ENCODE peak calls at places on chromosome 1, in nine cellular contexts. F, O, K, W, S, J, Q, G and H are unnamed samples.

GRCh38 chr1:66282343-66282852 is 251.6 kb upstream of the SGIP1 start:
- DNase-seq in F (peak), O (peak), K (peak), W (no peak), S (peak), J (no peak), Q (no peak), G (no peak), H (peak)

GRCh38 chr1:67801903-67802302 is 31.4 kb downstream of the GNG12 start:
- DNase-seq in F (no peak), O (peak), K (no peak), W (no peak), S (no peak), J (no peak), Q (no peak), G (no peak), H (peak)

GRCh38 chr1:111592389-111593361 is 26.9 kb upstream of the RAP1A start:
- DNase-seq in F (peak), O (peak), K (peak), W (no peak), S (no peak), J (no peak), Q (no peak), G (peak), H (peak)

GRCh38 chr1:110477445-110477957 is 26.6 kb downstream of the PROK1 start:
- DNase-seq in F (no peak), O (no peak), K (no peak), W (peak), S (peak), J (no peak), Q (peak), G (no peak), H (no peak)

GRCh38 chr1:1291023-1291528 is 10.8 kb downstream of the SCNN1D start:
- DNase-seq in F (no peak), O (no peak), K (no peak), W (no peak), S (no peak), J (no peak), Q (no peak), G (no peak), H (peak)

GRCh38 chr1:99580451-99580850 is 65.5 kb upstream of the PALMD start:
- DNase-seq in F (no peak), O (peak), K (no peak), W (no peak), S (no peak), J (no peak), Q (no peak), G (peak), H (peak)

GRCh38 chr1:27368872-27369703 is 2.3 kb upstream of the MAP3K6 start:
- DNase-seq in F (no peak), O (peak), K (no peak), W (peak), S (peak), J (no peak), Q (no peak), G (no peak), H (no peak)

GRCh38 chr1:39485046-39485803 is 6.2 kb upstream of the BMP8A start:
- DNase-seq in F (no peak), O (no peak), K (no peak), W (no peak), S (no peak), J (no peak), Q (no peak), G (peak), H (no peak)

GRCh38 chr1:197526736-197527371 is 248.4 kb downstream of the DENND1B start:
- DNase-seq in F (no peak), O (peak), K (peak), W (peak), S (peak), J (peak), Q (peak), G (no peak), H (no peak)

GRCh38 chr1:158353333-158354038 is at the start of gene CD1E:
- DNase-seq in F (no peak), O (no peak), K (no peak), W (no peak), S (no peak), J (no peak), Q (no peak), G (no peak), H (no peak)

GRCh38 chr1:24986372-24986979 is 56.4 kb upstream of the RUNX3 start:
- DNase-seq in F (no peak), O (no peak), K (no peak), W (no peak), S (no peak), J (no peak), Q (no peak), G (peak), H (no peak)

GRCh38 chr1:203342192-203342940 is 8.6 kb downstream of the FMOD start:
- DNase-seq in F (peak), O (no peak), K (peak), W (peak), S (peak), J (no peak), Q (peak), G (peak), H (no peak)

GRCh38 chr1:44808063-44808937 is at the start of gene BTBD19:
- DNase-seq in F (peak), O (peak), K (peak), W (no peak), S (no peak), J (no peak), Q (no peak), G (peak), H (peak)

GRCh38 chr1:59026472-59026948 is 242.7 kb upstream of the JUN start:
- DNase-seq in F (no peak), O (peak), K (no peak), W (no peak), S (no peak), J (no peak), Q (no peak), G (no peak), H (peak)

GRCh38 chr1:20603473-20604464 is 14.9 kb downstream of the CDA start:
- DNase-seq in F (no peak), O (peak), K (no peak), W (peak), S (no peak), J (no peak), Q (no peak), G (no peak), H (peak)

GRCh38 chr1:58779837-58780585 is 3.8 kb downstream of the JUN start:
- DNase-seq in F (no peak), O (peak), K (peak), W (peak), S (no peak), J (peak), Q (no peak), G (peak), H (peak)

GRCh38 chr1:64624859-64625258 is 120.0 kb upstream of the RAVER2 start:
- DNase-seq in F (no peak), O (peak), K (no peak), W (no peak), S (no peak), J (peak), Q (no peak), G (no peak), H (no peak)